ENCODE peak calls at places on chromosomes 2 and 18, in ten cellular contexts. N is GM12892, W is testis, A is breast epithelium, R is stomach, D is GM12891, Q is tibial nerve, Z is transverse colon, E is K562, C is body of pancreas. L is an unnamed sample.
A peak's percentile ranks its signal among the peaks of the same experiment; 100 is the strongest.

GRCh38 chr2:32874931-32875330 is 71.8 kb upstream of the LTBP1 start:
- DNase-seq in N (no peak), W (no peak), A (no peak), R (no peak), D (no peak), Q (no peak), Z (no peak), E (no peak), C (no peak), L (no peak)

GRCh38 chr2:26500406-26500805 is 22.5 kb upstream of the OTOF start:
- DNase-seq in N (no peak), W (no peak), A (no peak), R (no peak), D (no peak), Q (no peak), Z (no peak), E (no peak), C (no peak), L (no peak)

GRCh38 chr2:99680946-99681345 is 191.1 kb upstream of the REV1 start:
- DNase-seq in N (no peak), W (no peak), A (no peak), R (no peak), D (no peak), Q (no peak), Z (no peak), E (no peak), C (no peak), L (peak; percentile 51)

GRCh38 chr2:71605781-71606241 is 152.4 kb downstream of the DYSF start:
- DNase-seq in N (no peak), W (peak; percentile 24), A (no peak), R (peak; percentile 5), D (no peak), Q (peak; percentile 10), Z (no peak), E (no peak), C (no peak), L (no peak)

GRCh38 chr18:3162181-3162580 is 57.6 kb downstream of the MYOM1 start:
- DNase-seq in N (no peak), W (no peak), A (no peak), R (peak; percentile 46), D (no peak), Q (no peak), Z (peak; percentile 74), E (no peak), C (no peak), L (no peak)

GRCh38 chr2:122634261-122634660 is 878.8 kb downstream of the TSN start:
- DNase-seq in N (no peak), W (no peak), A (no peak), R (no peak), D (no peak), Q (no peak), Z (no peak), E (no peak), C (no peak), L (no peak)

GRCh38 chr2:235006461-235006860 is 54.6 kb downstream of the SH3BP4 start:
- DNase-seq in N (no peak), W (no peak), A (no peak), R (no peak), D (no peak), Q (no peak), Z (no peak), E (no peak), C (no peak), L (no peak)

GRCh38 chr2:212958757-212959295 is 192.6 kb downstream of the IKZF2 start:
- DNase-seq in N (no peak), W (no peak), A (no peak), R (no peak), D (no peak), Q (no peak), Z (no peak), E (no peak), C (no peak), L (no peak)

GRCh38 chr2:136327162-136327852 is 209.4 kb upstream of the CXCR4 start:
- DNase-seq in N (no peak), W (no peak), A (no peak), R (peak; percentile 27), D (no peak), Q (no peak), Z (peak; percentile 58), E (peak; percentile 21), C (peak; percentile 33), L (no peak)

GRCh38 chr2:156083707-156084494 is 248.6 kb downstream of the NR4A2 start:
- DNase-seq in N (no peak), W (peak; percentile 79), A (no peak), R (no peak), D (no peak), Q (no peak), Z (peak; percentile 7), E (no peak), C (no peak), L (no peak)

GRCh38 chr2:85772019-85772745 is 18.4 kb downstream of the ATOH8 start:
- DNase-seq in N (no peak), W (peak; percentile 94), A (peak; percentile 94), R (peak; percentile 98), D (no peak), Q (peak; percentile 99), Z (peak; percentile 91), E (no peak), C (peak; percentile 97), L (peak; percentile 95)

GRCh38 chr2:231185050-231185725 is 13.2 kb upstream of the ARMC9 start:
- DNase-seq in N (no peak), W (no peak), A (no peak), R (peak; percentile 21), D (no peak), Q (no peak), Z (no peak), E (no peak), C (no peak), L (no peak)

GRCh38 chr2:231183851-231184250 is 14.6 kb upstream of the ARMC9 start:
- DNase-seq in N (no peak), W (no peak), A (no peak), R (peak; percentile 11), D (no peak), Q (no peak), Z (no peak), E (no peak), C (no peak), L (no peak)

GRCh38 chr2:231182500-231182899 is 15.9 kb upstream of the ARMC9 start:
- DNase-seq in N (no peak), W (peak; percentile 51), A (no peak), R (peak; percentile 22), D (no peak), Q (no peak), Z (no peak), E (peak; percentile 61), C (no peak), L (no peak)

GRCh38 chr2:231184319-231184718 is 14.1 kb upstream of the ARMC9 start:
- DNase-seq in N (no peak), W (no peak), A (no peak), R (no peak), D (no peak), Q (no peak), Z (no peak), E (no peak), C (no peak), L (no peak)

GRCh38 chr2:231181848-231182247 is 16.6 kb upstream of the ARMC9 start:
- DNase-seq in N (no peak), W (peak; percentile 45), A (no peak), R (peak; percentile 42), D (no peak), Q (no peak), Z (peak; percentile 46), E (peak; percentile 58), C (peak; percentile 72), L (peak; percentile 59)
- TF ChIP-seq POLR2A in N (no peak), W (no peak), A (no peak), R (no peak), D (no peak), Q (no peak), Z (no peak), E (no peak), C (no peak), L (no peak)

GRCh38 chr2:200963129-200963917 is at the start of gene ORC2:
- DNase-seq in N (peak; percentile 84), W (peak; percentile 97), A (peak; percentile 93), R (peak; percentile 96), D (peak; percentile 75), Q (peak; percentile 93), Z (peak; percentile 96), E (peak; percentile 96), C (peak; percentile 97), L (peak; percentile 72)
- TF ChIP-seq POLR2A in N (peak; percentile 69), W (no peak), A (no peak), R (no peak), D (peak; percentile 75), Q (no peak), Z (peak; percentile 50), E (peak; percentile 81), C (peak; percentile 55), L (no peak)

GRCh38 chr2:112480540-112481049 is 1.4 kb upstream of the TTL start:
- DNase-seq in N (peak; percentile 29), W (no peak), A (no peak), R (no peak), D (peak; percentile 35), Q (no peak), Z (peak; percentile 13), E (peak; percentile 42), C (peak; percentile 12), L (no peak)

GRCh38 chr2:112483047-112483473 is 1.1 kb downstream of the TTL start:
- DNase-seq in N (no peak), W (peak; percentile 25), A (no peak), R (no peak), D (no peak), Q (no peak), Z (no peak), E (peak; percentile 52), C (peak; percentile 10), L (peak; percentile 89)

GRCh38 chr2:112482309-112483046 is 522 bp downstream of the TTL start:
- DNase-seq in N (peak; percentile 50), W (peak; percentile 33), A (no peak), R (no peak), D (peak; percentile 21), Q (no peak), Z (peak; percentile 30), E (peak; percentile 49), C (peak; percentile 35), L (peak; percentile 63)

GRCh38 chr2:112481528-112482228 is at the start of gene TTL:
- DNase-seq in N (peak; percentile 73), W (peak; percentile 77), A (peak; percentile 34), R (peak; percentile 78), D (peak; percentile 79), Q (peak; percentile 60), Z (peak; percentile 81), E (peak; percentile 89), C (peak; percentile 75), L (peak; percentile 82)

GRCh38 chr2:112481050-112481527 is 867 bp upstream of the TTL start:
- DNase-seq in N (peak; percentile 76), W (peak; percentile 86), A (peak; percentile 61), R (peak; percentile 84), D (peak; percentile 78), Q (peak; percentile 72), Z (peak; percentile 87), E (peak; percentile 89), C (peak; percentile 83), L (peak; percentile 91)
- TF ChIP-seq POLR2A in N (peak; percentile 35), W (no peak), A (no peak), R (no peak), D (no peak), Q (no peak), Z (no peak), E (peak; percentile 66), C (no peak), L (no peak)

DNA sequence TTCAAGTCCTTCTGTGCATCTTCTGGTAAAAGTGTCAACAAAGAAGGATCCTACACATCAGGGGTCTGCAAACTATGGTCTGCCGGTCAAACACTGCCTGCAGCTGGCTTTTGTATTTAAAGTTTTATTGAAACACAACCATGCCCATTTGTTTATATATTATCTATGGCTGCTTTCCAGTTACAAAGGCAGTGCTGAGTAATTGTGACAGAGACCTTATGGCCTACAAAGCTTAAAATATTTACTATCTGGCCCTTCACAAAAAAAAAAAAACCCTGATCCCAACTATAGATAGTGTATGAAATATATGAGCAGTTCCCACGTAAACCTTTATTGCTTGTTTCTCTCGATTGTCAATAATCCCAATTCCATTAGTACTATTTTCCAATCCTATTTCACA is 101.4 kb downstream of the RBMS1 start:
- DNase-seq in N (no peak), W (no peak), A (no peak), R (no peak), D (no peak), Q (no peak), Z (no peak), E (no peak), C (no peak), L (no peak)
- TF ChIP-seq POLR2A in N (no peak), W (no peak), A (no peak), R (no peak), D (no peak), Q (no peak), Z (no peak), E (no peak), C (no peak), L (no peak)